ENCODE peak calls at places on chromosomes 3 and 15, in seven cellular contexts. B is bronchial epithelial cell, Y is Calu3, M is astrocyte of the spinal cord, U is gastrocnemius medialis, J is neural crest cell, F is tibial artery. A is an unnamed sample.

GRCh38 chr15:72836676-72837325 is 53.2 kb upstream of the ADPGK start:
- DNase-seq in B (no peak), Y (no peak), M (no peak), U (peak), J (no peak), F (no peak), A (no peak)

GRCh38 chr3:105365536-105366301 is 990 bp upstream of the ALCAM start:
- DNase-seq in B (peak), Y (peak), M (peak), U (no peak), J (no peak), F (no peak), A (no peak)

GRCh38 chr15:95604634-95605036 is 725.9 kb upstream of the NR2F2 start:
- DNase-seq in B (peak), Y (no peak), M (peak), U (no peak), J (no peak), F (no peak), A (no peak)

GRCh38 chr15:68469162-68470048 is 37.4 kb upstream of the ITGA11 start:
- DNase-seq in B (no peak), Y (no peak), M (peak), U (no peak), J (no peak), F (no peak), A (no peak)

GRCh38 chr3:123528130-123528529 is 56.7 kb downstream of the HACD2 start:
- DNase-seq in B (no peak), Y (no peak), M (no peak), U (no peak), J (no peak), F (no peak), A (no peak)

GRCh38 chr3:41881233-41881821 is 80.6 kb downstream of the ULK4 start:
- DNase-seq in B (peak), Y (peak), M (peak), U (no peak), J (no peak), F (no peak), A (no peak)

GRCh38 chr3:37028329-37028728 is 35.0 kb downstream of the MLH1 start:
- DNase-seq in B (no peak), Y (no peak), M (no peak), U (peak), J (no peak), F (no peak), A (no peak)

GRCh38 chr3:183975981-183976662 is 41.6 kb downstream of the ABCC5 start:
- DNase-seq in B (no peak), Y (no peak), M (peak), U (no peak), J (no peak), F (no peak), A (no peak)

GRCh38 chr15:91385301-91385700 is 285.2 kb downstream of the SV2B start:
- DNase-seq in B (peak), Y (peak), M (peak), U (no peak), J (no peak), F (no peak), A (no peak)

GRCh38 chr15:64146885-64147681 is 4.4 kb upstream of the SNX22 start:
- DNase-seq in B (no peak), Y (no peak), M (peak), U (no peak), J (no peak), F (peak), A (no peak)

GRCh38 chr3:125128861-125129501 is 73.2 kb upstream of the HEG1 start:
- DNase-seq in B (no peak), Y (peak), M (peak), U (no peak), J (no peak), F (no peak), A (no peak)

GRCh38 chr3:85576091-85576690 is 617.4 kb downstream of the CADM2 start:
- DNase-seq in B (peak), Y (peak), M (peak), U (no peak), J (peak), F (no peak), A (peak)

GRCh38 chr15:76062282-76062681 is 2.5 kb downstream of the TMEM266 start:
- DNase-seq in B (peak), Y (no peak), M (no peak), U (no peak), J (no peak), F (no peak), A (no peak)

GRCh38 chr15:36775209-36775608 is 195.8 kb downstream of the CDIN1 start:
- DNase-seq in B (no peak), Y (no peak), M (no peak), U (no peak), J (no peak), F (no peak), A (no peak)

GRCh38 chr3:42612928-42613327 is 12.4 kb downstream of the NKTR start:
- DNase-seq in B (no peak), Y (no peak), M (no peak), U (no peak), J (no peak), F (no peak), A (no peak)

GRCh38 chr15:36769110-36769509 is 189.7 kb downstream of the CDIN1 start:
- DNase-seq in B (no peak), Y (no peak), M (peak), U (no peak), J (no peak), F (no peak), A (no peak)

GRCh38 chr3:44914936-44915335 is 40.5 kb downstream of the TGM4 start:
- DNase-seq in B (no peak), Y (peak), M (peak), U (no peak), J (no peak), F (no peak), A (no peak)

GRCh38 chr15:25052191-25052999 is 97.6 kb downstream of the SNRPN start:
- DNase-seq in B (no peak), Y (no peak), M (no peak), U (no peak), J (no peak), F (peak), A (peak)

GRCh38 chr15:88115529-88116152 is 140.9 kb downstream of the NTRK3 start:
- DNase-seq in B (no peak), Y (no peak), M (peak), U (no peak), J (no peak), F (no peak), A (no peak)

GRCh38 chr3:73563896-73564582 is 60.7 kb downstream of the PDZRN3 start:
- DNase-seq in B (peak), Y (no peak), M (peak), U (no peak), J (no peak), F (no peak), A (no peak)

GRCh38 chr15:29805043-29805707 is 17.1 kb downstream of the TJP1 start:
- DNase-seq in B (peak), Y (no peak), M (peak), U (peak), J (no peak), F (no peak), A (no peak)

GRCh38 chr3:128781164-128781563 is 55.2 kb downstream of the RAB7A start:
- DNase-seq in B (no peak), Y (no peak), M (no peak), U (no peak), J (no peak), F (no peak), A (no peak)

GRCh38 chr15:39593071-39594055 is 12.5 kb downstream of the THBS1 start:
- DNase-seq in B (peak), Y (no peak), M (peak), U (no peak), J (no peak), F (no peak), A (no peak)

GRCh38 chr3:65006300-65006739 is 318.5 kb upstream of the ADAMTS9 start:
- DNase-seq in B (no peak), Y (no peak), M (peak), U (no peak), J (no peak), F (no peak), A (no peak)

GRCh38 chr3:119294889-119295769 is 946 bp downstream of the ARHGAP31 start:
- DNase-seq in B (peak), Y (no peak), M (peak), U (no peak), J (peak), F (no peak), A (no peak)

GRCh38 chr3:177597325-177598109 is 400.2 kb upstream of the TBL1XR1 start:
- DNase-seq in B (peak), Y (no peak), M (peak), U (peak), J (no peak), F (peak), A (no peak)

GRCh38 chr3:58998476-58999117 is 51.2 kb downstream of the CFAP20DC start:
- DNase-seq in B (peak), Y (peak), M (peak), U (no peak), J (no peak), F (no peak), A (no peak)

GRCh38 chr3:169278667-169279066 is 384.8 kb downstream of the MECOM start:
- DNase-seq in B (peak), Y (no peak), M (no peak), U (no peak), J (no peak), F (no peak), A (no peak)

GRCh38 chr3:66182228-66182627 is 38.6 kb upstream of the SLC25A26 start:
- DNase-seq in B (no peak), Y (no peak), M (no peak), U (no peak), J (no peak), F (no peak), A (no peak)

GRCh38 chr15:75775296-75776074 is 62.8 kb upstream of the CSPG4 start:
- DNase-seq in B (no peak), Y (peak), M (no peak), U (no peak), J (no peak), F (peak), A (no peak)

GRCh38 chr3:141305436-141305835 is 62.9 kb upstream of the ZBTB38 start:
- DNase-seq in B (no peak), Y (peak), M (peak), U (no peak), J (no peak), F (no peak), A (no peak)
- TF ChIP-seq CTCF in B (peak), Y (peak), M (peak), U (no peak), J (peak), F (no peak), A (no peak)

GRCh38 chr15:49215768-49216739 is 46.0 kb downstream of the GALK2 start:
- DNase-seq in B (peak), Y (peak), M (no peak), U (no peak), J (no peak), F (no peak), A (no peak)
- TF ChIP-seq CTCF in B (peak), Y (no peak), M (no peak), U (no peak), J (peak), F (no peak), A (no peak)

DNA sequence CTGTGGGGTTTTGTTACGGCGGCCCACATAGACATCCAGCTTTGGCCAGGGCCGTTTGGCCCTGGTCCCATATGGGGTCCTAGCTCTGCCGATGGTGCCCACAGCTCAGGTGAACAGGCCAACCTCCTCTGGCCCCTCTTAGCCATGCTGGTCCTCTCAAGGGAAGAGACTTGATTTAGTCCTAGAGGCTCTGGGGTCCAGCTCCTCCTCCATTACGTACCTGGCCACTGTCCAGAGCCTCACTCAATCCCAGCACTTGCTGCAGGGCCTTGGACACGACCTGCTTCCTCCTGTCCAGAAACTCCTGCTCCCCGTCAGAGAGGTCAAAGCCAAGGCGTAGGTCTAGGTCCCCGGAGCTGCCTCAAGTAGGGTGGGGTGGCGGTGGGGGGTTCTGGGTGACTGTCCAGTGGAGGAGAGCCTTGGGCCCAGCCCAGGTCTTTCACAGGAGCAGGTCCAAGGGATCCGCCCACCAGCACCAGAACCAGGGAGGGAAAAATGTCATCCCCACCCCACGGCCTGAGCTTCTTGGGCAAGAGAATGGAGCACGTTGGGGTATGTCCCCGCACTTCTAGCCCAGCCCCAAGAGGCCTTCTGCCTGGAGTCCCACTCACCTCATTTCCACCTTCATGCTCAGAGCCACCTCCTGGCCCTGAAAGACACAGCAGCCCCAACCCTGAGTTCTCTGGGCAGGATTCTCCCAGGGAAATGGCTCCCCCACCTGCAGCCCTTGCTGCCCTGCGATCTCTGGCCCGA is 6.8 kb downstream of the PLA2G4F start:
- DNase-seq in B (no peak), Y (no peak), M (no peak), U (no peak), J (no peak), F (peak), A (no peak)
- TF ChIP-seq CTCF in B (no peak), Y (no peak), M (no peak), U (no peak), J (no peak), F (no peak), A (no peak)

DNA sequence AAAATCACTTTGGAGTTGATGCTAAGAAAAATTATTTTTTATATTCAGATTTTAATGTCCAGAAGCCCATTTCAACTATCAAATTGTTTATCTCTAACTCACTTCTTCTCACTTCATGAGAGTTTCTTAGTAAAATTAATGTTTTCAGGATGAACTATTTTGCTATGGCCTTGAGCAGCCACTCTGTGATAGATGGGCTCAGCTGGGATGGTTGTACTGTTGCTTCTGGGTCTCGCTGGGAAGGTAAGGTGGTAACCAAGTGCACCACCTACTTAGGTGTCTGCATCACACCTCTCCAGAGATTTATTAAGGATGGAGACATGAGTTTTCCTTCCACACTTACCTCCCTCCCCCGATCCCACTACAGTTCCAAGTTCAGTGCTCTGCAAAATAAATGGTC is 110.3 kb upstream of the ATP2B2 start:
- DNase-seq in B (no peak), Y (no peak), M (no peak), U (no peak), J (no peak), F (no peak), A (no peak)
- TF ChIP-seq CTCF in B (no peak), Y (no peak), M (no peak), U (no peak), J (no peak), F (no peak), A (no peak)

DNA sequence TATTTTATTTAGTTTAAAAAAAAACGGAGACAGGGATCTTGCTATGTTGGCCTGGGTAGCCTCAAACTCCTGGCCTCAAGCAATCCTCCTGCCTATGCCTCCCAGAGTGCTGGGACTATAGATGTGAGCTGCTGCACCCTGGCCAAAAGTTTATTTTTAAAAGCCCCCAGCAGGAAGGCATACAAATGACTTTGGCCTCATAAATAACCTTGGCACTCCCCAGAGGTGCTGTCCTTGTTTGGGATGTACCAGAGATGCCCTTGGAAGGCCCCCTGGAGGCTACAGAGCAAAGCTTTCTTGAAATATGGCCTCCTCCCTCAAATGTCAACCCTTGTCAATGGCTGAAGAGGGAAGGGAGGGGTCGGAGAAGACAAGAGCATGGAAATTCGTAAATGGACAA is 14.0 kb upstream of the RTP3 start:
- DNase-seq in B (no peak), Y (no peak), M (no peak), U (no peak), J (no peak), F (no peak), A (no peak)
- TF ChIP-seq CTCF in B (no peak), Y (no peak), M (no peak), U (no peak), J (no peak), F (no peak), A (no peak)

GRCh38 chr3:179446501-179446900 is 4.8 kb downstream of the GNB4 start:
- DNase-seq in B (peak), Y (no peak), M (peak), U (no peak), J (no peak), F (no peak), A (no peak)
- TF ChIP-seq CTCF in B (peak), Y (peak), M (peak), U (no peak), J (peak), F (no peak), A (peak)

GRCh38 chr3:114175204-114175987 is 3.5 kb downstream of the DRD3 start:
- DNase-seq in B (no peak), Y (no peak), M (no peak), U (no peak), J (no peak), F (no peak), A (no peak)

GRCh38 chr3:114176487-114176886 is 2.4 kb downstream of the DRD3 start:
- DNase-seq in B (no peak), Y (no peak), M (no peak), U (no peak), J (no peak), F (no peak), A (no peak)

GRCh38 chr3:114178770-114179368 is at the start of gene DRD3:
- DNase-seq in B (peak), Y (peak), M (peak), U (no peak), J (peak), F (no peak), A (no peak)

GRCh38 chr3:114176890-114177289 is 2.0 kb downstream of the DRD3 start:
- DNase-seq in B (no peak), Y (no peak), M (no peak), U (no peak), J (no peak), F (no peak), A (no peak)

GRCh38 chr3:114179575-114179974 is 723 bp upstream of the DRD3 start:
- DNase-seq in B (peak), Y (peak), M (peak), U (no peak), J (no peak), F (no peak), A (no peak)
- TF ChIP-seq CTCF in B (peak), Y (no peak), M (peak), U (no peak), J (peak), F (no peak), A (peak)

GRCh38 chr3:173371848-173372487 is 25.6 kb upstream of the NLGN1 start:
- DNase-seq in B (peak), Y (peak), M (peak), U (no peak), J (peak), F (no peak), A (no peak)
- TF ChIP-seq CTCF in B (peak), Y (peak), M (peak), U (no peak), J (peak), F (peak), A (peak)

DNA sequence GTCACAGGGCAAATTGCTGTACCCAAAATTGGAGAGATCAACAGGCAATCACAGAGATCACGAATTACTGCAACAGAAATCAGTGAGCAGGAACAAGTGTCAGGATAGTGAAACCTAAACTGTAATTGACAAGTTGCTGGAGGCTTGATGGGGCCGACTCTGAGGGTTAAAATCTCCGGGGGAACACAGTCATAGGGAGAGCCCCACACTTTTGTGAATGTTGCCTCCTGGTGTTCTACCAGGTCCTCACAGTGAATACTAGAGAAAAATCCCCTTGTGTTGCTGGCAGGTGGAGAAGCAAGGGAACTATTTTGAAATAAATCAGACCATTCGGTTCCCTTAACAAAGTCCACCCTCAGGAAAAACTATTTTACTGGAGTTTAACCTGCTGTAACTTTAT is 697.5 kb upstream of the CBLB start:
- DNase-seq in B (no peak), Y (peak), M (no peak), U (no peak), J (no peak), F (no peak), A (no peak)
- TF ChIP-seq CTCF in B (no peak), Y (no peak), M (no peak), U (no peak), J (no peak), F (no peak), A (no peak)

GRCh38 chr3:195441051-195441450 is 1.8 kb downstream of the ACAP2 start:
- DNase-seq in B (no peak), Y (no peak), M (peak), U (no peak), J (no peak), F (no peak), A (no peak)

GRCh38 chr3:195441971-195442572 is 748 bp downstream of the ACAP2 start:
- DNase-seq in B (peak), Y (peak), M (peak), U (peak), J (peak), F (peak), A (peak)

GRCh38 chr3:195443391-195443989 is 670 bp upstream of the ACAP2 start:
- DNase-seq in B (no peak), Y (no peak), M (no peak), U (no peak), J (peak), F (no peak), A (no peak)

GRCh38 chr3:195441476-195441970 is 1.3 kb downstream of the ACAP2 start:
- DNase-seq in B (no peak), Y (no peak), M (peak), U (no peak), J (no peak), F (no peak), A (no peak)

GRCh38 chr3:195442573-195443390 is at the start of gene ACAP2:
- DNase-seq in B (peak), Y (peak), M (peak), U (peak), J (peak), F (peak), A (peak)
- TF ChIP-seq CTCF in B (no peak), Y (no peak), M (no peak), U (no peak), J (no peak), F (peak), A (no peak)

A was measured in CD14-positive monocyte.